ENCODE peak calls at places on chromosome 4, in ten cellular contexts. One of them, this sample, is unnamed.

GRCh38 chr4:67918428-67918827 is 34.6 kb upstream of the TMPRSS11D start:
- DNase-seq in tibial nerve: no peak
- DNase-seq in ovary: no peak
- DNase-seq in AG04450: no peak
- DNase-seq in HCT116: peak
- DNase-seq in right lobe of liver: no peak
- DNase-seq in uterus: no peak
- DNase-seq in coronary artery: no peak
- DNase-seq in A549: no peak
- DNase-seq in left lung: no peak
- DNase-seq in this sample: no peak

GRCh38 chr4:21011106-21011505 is 310.8 kb downstream of the PACRGL start:
- DNase-seq in tibial nerve: no peak
- DNase-seq in ovary: no peak
- DNase-seq in AG04450: no peak
- DNase-seq in HCT116: no peak
- DNase-seq in right lobe of liver: no peak
- DNase-seq in uterus: no peak
- DNase-seq in coronary artery: no peak
- DNase-seq in A549: no peak
- DNase-seq in left lung: no peak
- DNase-seq in this sample: no peak

GRCh38 chr4:71445819-71446218 is 107.0 kb downstream of the SLC4A4 start:
- DNase-seq in tibial nerve: no peak
- DNase-seq in ovary: no peak
- DNase-seq in AG04450: no peak
- DNase-seq in HCT116: no peak
- DNase-seq in right lobe of liver: no peak
- DNase-seq in uterus: no peak
- DNase-seq in coronary artery: no peak
- DNase-seq in A549: no peak
- DNase-seq in left lung: no peak
- DNase-seq in this sample: no peak

GRCh38 chr4:768076-768475 is 57.9 kb downstream of the CPLX1 start:
- DNase-seq in tibial nerve: no peak
- DNase-seq in ovary: no peak
- DNase-seq in AG04450: no peak
- DNase-seq in HCT116: no peak
- DNase-seq in right lobe of liver: peak
- DNase-seq in uterus: no peak
- DNase-seq in coronary artery: no peak
- DNase-seq in A549: no peak
- DNase-seq in left lung: peak
- DNase-seq in this sample: peak

GRCh38 chr4:80184791-80185756 is 12.2 kb upstream of the PRDM8 start:
- DNase-seq in tibial nerve: no peak
- DNase-seq in ovary: peak
- DNase-seq in AG04450: no peak
- DNase-seq in HCT116: no peak
- DNase-seq in right lobe of liver: no peak
- DNase-seq in uterus: no peak
- DNase-seq in coronary artery: no peak
- DNase-seq in A549: no peak
- DNase-seq in left lung: peak
- DNase-seq in this sample: peak

GRCh38 chr4:158211288-158211687 is 1.0 kb downstream of the TMEM144 start:
- DNase-seq in tibial nerve: no peak
- DNase-seq in ovary: no peak
- DNase-seq in AG04450: no peak
- DNase-seq in HCT116: no peak
- DNase-seq in right lobe of liver: no peak
- DNase-seq in uterus: no peak
- DNase-seq in coronary artery: no peak
- DNase-seq in A549: no peak
- DNase-seq in left lung: no peak
- DNase-seq in this sample: no peak

GRCh38 chr4:181685461-181685860 is 557.7 kb upstream of the TENM3 start:
- DNase-seq in tibial nerve: no peak
- DNase-seq in ovary: no peak
- DNase-seq in AG04450: no peak
- DNase-seq in HCT116: no peak
- DNase-seq in right lobe of liver: no peak
- DNase-seq in uterus: no peak
- DNase-seq in coronary artery: no peak
- DNase-seq in A549: no peak
- DNase-seq in left lung: no peak
- DNase-seq in this sample: no peak

GRCh38 chr4:66688674-66689073 is 856.6 kb downstream of the CENPC start:
- DNase-seq in tibial nerve: no peak
- DNase-seq in ovary: no peak
- DNase-seq in AG04450: no peak
- DNase-seq in HCT116: no peak
- DNase-seq in right lobe of liver: no peak
- DNase-seq in uterus: no peak
- DNase-seq in coronary artery: no peak
- DNase-seq in A549: peak
- DNase-seq in left lung: no peak
- DNase-seq in this sample: no peak

GRCh38 chr4:185017964-185018772 is at the start of gene HELT:
- DNase-seq in tibial nerve: no peak
- DNase-seq in ovary: no peak
- DNase-seq in AG04450: no peak
- DNase-seq in HCT116: no peak
- DNase-seq in right lobe of liver: no peak
- DNase-seq in uterus: no peak
- DNase-seq in coronary artery: no peak
- DNase-seq in A549: no peak
- DNase-seq in left lung: no peak
- DNase-seq in this sample: no peak

GRCh38 chr4:165991325-165992180 is 118.5 kb downstream of the TLL1 start:
- DNase-seq in tibial nerve: no peak
- DNase-seq in ovary: no peak
- DNase-seq in AG04450: no peak
- DNase-seq in HCT116: no peak
- DNase-seq in right lobe of liver: no peak
- DNase-seq in uterus: no peak
- DNase-seq in coronary artery: no peak
- DNase-seq in A549: no peak
- DNase-seq in left lung: no peak
- DNase-seq in this sample: no peak

GRCh38 chr4:97216031-97216430 is 927.2 kb downstream of the STPG2 start:
- DNase-seq in tibial nerve: no peak
- DNase-seq in ovary: no peak
- DNase-seq in AG04450: no peak
- DNase-seq in HCT116: no peak
- DNase-seq in right lobe of liver: no peak
- DNase-seq in uterus: no peak
- DNase-seq in coronary artery: no peak
- DNase-seq in A549: no peak
- DNase-seq in left lung: no peak
- DNase-seq in this sample: no peak

GRCh38 chr4:111228874-111229273 is 606.0 kb upstream of the PITX2 start:
- DNase-seq in tibial nerve: no peak
- DNase-seq in ovary: no peak
- DNase-seq in AG04450: no peak
- DNase-seq in HCT116: no peak
- DNase-seq in right lobe of liver: no peak
- DNase-seq in uterus: no peak
- DNase-seq in coronary artery: no peak
- DNase-seq in A549: no peak
- DNase-seq in left lung: no peak
- DNase-seq in this sample: no peak

GRCh38 chr4:85005865-85006377 is 39.4 kb upstream of the WDFY3 start:
- DNase-seq in tibial nerve: no peak
- DNase-seq in ovary: no peak
- DNase-seq in AG04450: peak
- DNase-seq in HCT116: no peak
- DNase-seq in right lobe of liver: no peak
- DNase-seq in uterus: no peak
- DNase-seq in coronary artery: no peak
- DNase-seq in A549: no peak
- DNase-seq in left lung: no peak
- DNase-seq in this sample: no peak

GRCh38 chr4:108881190-108881589 is 118.3 kb upstream of the ETNPPL start:
- DNase-seq in tibial nerve: no peak
- DNase-seq in ovary: no peak
- DNase-seq in AG04450: peak
- DNase-seq in HCT116: no peak
- DNase-seq in right lobe of liver: no peak
- DNase-seq in uterus: no peak
- DNase-seq in coronary artery: no peak
- DNase-seq in A549: no peak
- DNase-seq in left lung: no peak
- DNase-seq in this sample: no peak

GRCh38 chr4:16722386-16722785 is 176.1 kb downstream of the LDB2 start:
- DNase-seq in tibial nerve: no peak
- DNase-seq in ovary: no peak
- DNase-seq in AG04450: no peak
- DNase-seq in HCT116: no peak
- DNase-seq in right lobe of liver: no peak
- DNase-seq in uterus: no peak
- DNase-seq in coronary artery: no peak
- DNase-seq in A549: no peak
- DNase-seq in left lung: no peak
- DNase-seq in this sample: no peak

GRCh38 chr4:62126064-62126732 is 926.1 kb downstream of the ADGRL3 start:
- DNase-seq in tibial nerve: no peak
- DNase-seq in ovary: no peak
- DNase-seq in AG04450: no peak
- DNase-seq in HCT116: no peak
- DNase-seq in right lobe of liver: no peak
- DNase-seq in uterus: no peak
- DNase-seq in coronary artery: no peak
- DNase-seq in A549: no peak
- DNase-seq in left lung: no peak
- DNase-seq in this sample: no peak

GRCh38 chr4:140884431-140885058 is 128.4 kb upstream of the TBC1D9 start:
- DNase-seq in tibial nerve: no peak
- DNase-seq in ovary: no peak
- DNase-seq in AG04450: peak
- DNase-seq in HCT116: peak
- DNase-seq in right lobe of liver: no peak
- DNase-seq in uterus: peak
- DNase-seq in coronary artery: no peak
- DNase-seq in A549: peak
- DNase-seq in left lung: no peak
- DNase-seq in this sample: no peak

DNA sequence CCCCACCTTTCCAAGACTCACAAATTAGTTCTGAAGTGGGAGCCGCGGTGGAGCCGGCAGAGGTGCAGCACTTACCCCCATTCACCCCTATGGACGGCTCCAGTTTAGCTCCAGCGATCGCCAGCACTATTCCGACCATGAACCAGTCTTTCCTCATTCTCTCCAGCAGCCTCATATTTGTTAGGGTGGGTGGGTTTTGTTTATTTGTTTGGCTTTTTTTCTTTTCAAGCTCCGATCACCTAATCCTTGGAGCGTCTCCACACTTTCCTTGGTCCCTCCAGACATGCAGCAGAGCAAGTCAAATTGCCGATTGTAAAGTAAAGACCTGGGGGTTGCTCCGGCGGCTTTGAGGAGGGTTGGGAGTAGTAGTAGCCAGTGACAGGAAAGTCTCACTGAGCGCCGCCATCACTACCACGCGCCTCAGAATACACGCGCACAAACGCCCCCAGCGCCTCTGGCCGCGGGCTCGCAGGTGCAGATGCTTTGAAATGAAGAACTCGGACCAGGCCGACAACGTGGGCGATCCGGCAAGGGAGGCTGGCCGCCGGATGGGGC is at the start of gene SLC10A7:
- DNase-seq in tibial nerve: peak
- DNase-seq in ovary: peak
- DNase-seq in AG04450: peak
- DNase-seq in HCT116: peak
- DNase-seq in right lobe of liver: peak
- DNase-seq in uterus: peak
- DNase-seq in coronary artery: peak
- DNase-seq in A549: peak
- DNase-seq in left lung: peak
- DNase-seq in this sample: peak
- H3K27ac ChIP-seq in tibial nerve: peak
- H3K27ac ChIP-seq in ovary: peak
- H3K27ac ChIP-seq in AG04450: peak
- H3K27ac ChIP-seq in HCT116: peak
- H3K27ac ChIP-seq in right lobe of liver: peak
- H3K27ac ChIP-seq in uterus: peak
- H3K27ac ChIP-seq in coronary artery: peak
- H3K27ac ChIP-seq in A549: peak
- H3K27ac ChIP-seq in left lung: peak
- H3K27ac ChIP-seq in this sample: peak

DNA sequence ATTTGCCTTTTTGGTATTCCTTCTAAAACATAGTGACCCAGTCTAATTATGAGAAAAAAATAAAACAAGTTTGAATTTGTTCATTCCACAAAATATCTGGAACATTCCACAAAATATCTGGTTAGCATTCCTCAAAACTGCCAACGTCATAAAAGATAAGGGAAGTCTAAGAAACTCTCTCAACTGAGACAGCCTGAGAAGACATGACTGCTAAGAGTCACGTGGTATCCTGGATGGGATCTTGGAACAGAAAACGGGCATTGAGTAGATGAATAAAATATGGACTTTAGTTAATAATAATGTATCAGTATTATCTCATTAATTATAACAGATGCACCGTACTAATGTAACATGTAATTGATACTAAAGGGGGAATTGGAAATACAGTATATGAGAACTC is 280.9 kb downstream of the ARAP2 start:
- DNase-seq in tibial nerve: no peak
- DNase-seq in ovary: no peak
- DNase-seq in AG04450: no peak
- DNase-seq in HCT116: no peak
- DNase-seq in right lobe of liver: no peak
- DNase-seq in uterus: no peak
- DNase-seq in coronary artery: no peak
- DNase-seq in A549: no peak
- DNase-seq in left lung: no peak
- DNase-seq in this sample: no peak
- TF ChIP-seq CTCF in tibial nerve: no peak
- TF ChIP-seq CTCF in ovary: no peak
- TF ChIP-seq CTCF in AG04450: no peak
- TF ChIP-seq CTCF in HCT116: no peak
- TF ChIP-seq CTCF in right lobe of liver: no peak
- TF ChIP-seq CTCF in uterus: no peak
- TF ChIP-seq CTCF in coronary artery: no peak
- TF ChIP-seq CTCF in A549: no peak
- TF ChIP-seq CTCF in left lung: no peak
- TF ChIP-seq CTCF in this sample: no peak

GRCh38 chr4:8516061-8516573 is 64.1 kb upstream of the GPR78 start:
- DNase-seq in tibial nerve: no peak
- DNase-seq in ovary: no peak
- DNase-seq in AG04450: no peak
- DNase-seq in HCT116: no peak
- DNase-seq in right lobe of liver: no peak
- DNase-seq in uterus: no peak
- DNase-seq in coronary artery: no peak
- DNase-seq in A549: no peak
- DNase-seq in left lung: peak
- DNase-seq in this sample: peak
- H3K27ac ChIP-seq in tibial nerve: no peak
- H3K27ac ChIP-seq in ovary: no peak
- H3K27ac ChIP-seq in AG04450: no peak
- H3K27ac ChIP-seq in HCT116: no peak
- H3K27ac ChIP-seq in right lobe of liver: no peak
- H3K27ac ChIP-seq in uterus: no peak
- H3K27ac ChIP-seq in coronary artery: no peak
- H3K27ac ChIP-seq in A549: no peak
- H3K27ac ChIP-seq in left lung: no peak
- H3K27ac ChIP-seq in this sample: no peak

GRCh38 chr4:186554890-186555827 is at the start of gene MTNR1A:
- DNase-seq in tibial nerve: no peak
- DNase-seq in ovary: no peak
- DNase-seq in AG04450: no peak
- DNase-seq in HCT116: no peak
- DNase-seq in right lobe of liver: no peak
- DNase-seq in uterus: no peak
- DNase-seq in coronary artery: no peak
- DNase-seq in A549: peak
- DNase-seq in left lung: peak
- DNase-seq in this sample: no peak
- TF ChIP-seq CTCF in tibial nerve: no peak
- TF ChIP-seq CTCF in ovary: no peak
- TF ChIP-seq CTCF in AG04450: no peak
- TF ChIP-seq CTCF in HCT116: peak
- TF ChIP-seq CTCF in right lobe of liver: no peak
- TF ChIP-seq CTCF in uterus: no peak
- TF ChIP-seq CTCF in coronary artery: no peak
- TF ChIP-seq CTCF in A549: peak
- TF ChIP-seq CTCF in left lung: no peak
- TF ChIP-seq CTCF in this sample: peak

This sample was measured in kidney.